ENCODE peak calls at places on chromosome 10, in four cellular contexts. One of them, this sample, is unnamed.
A peak's percentile ranks its signal among the peaks of the same experiment; 100 is the strongest.

GRCh38 chr10:3658766-3659165 is 126.2 kb downstream of the KLF6 start:
- DNase-seq in neuronal stem cell: no peak
- DNase-seq in lower lobe of right lung: no peak
- DNase-seq in upper lobe of right lung: no peak
- DNase-seq in this sample: no peak

GRCh38 chr10:133388973-133389818 is 4.8 kb upstream of the MTG1 start:
- DNase-seq in neuronal stem cell: no peak
- DNase-seq in lower lobe of right lung: peak; percentile 49
- DNase-seq in upper lobe of right lung: peak; percentile 70
- DNase-seq in this sample: peak; percentile 54

GRCh38 chr10:119694608-119695007 is 31.2 kb upstream of the INPP5F start:
- DNase-seq in neuronal stem cell: no peak
- DNase-seq in lower lobe of right lung: no peak
- DNase-seq in upper lobe of right lung: no peak
- DNase-seq in this sample: no peak

GRCh38 chr10:132984801-132985545 is 42.6 kb upstream of the CFAP46 start:
- DNase-seq in neuronal stem cell: no peak
- DNase-seq in lower lobe of right lung: peak; percentile 32
- DNase-seq in upper lobe of right lung: peak; percentile 50
- DNase-seq in this sample: no peak

GRCh38 chr10:105793071-105793470 is 1152.0 kb downstream of the SORCS3 start:
- DNase-seq in neuronal stem cell: no peak
- DNase-seq in lower lobe of right lung: no peak
- DNase-seq in upper lobe of right lung: no peak
- DNase-seq in this sample: no peak

GRCh38 chr10:92187101-92187500 is 103.8 kb downstream of the CPEB3 start:
- DNase-seq in neuronal stem cell: no peak
- DNase-seq in lower lobe of right lung: no peak
- DNase-seq in upper lobe of right lung: no peak
- DNase-seq in this sample: no peak

GRCh38 chr10:83164134-83164533 is 975.2 kb upstream of the GHITM start:
- DNase-seq in neuronal stem cell: no peak
- DNase-seq in lower lobe of right lung: no peak
- DNase-seq in upper lobe of right lung: no peak
- DNase-seq in this sample: no peak

GRCh38 chr10:121927361-121927840 is 430 bp downstream of the ATE1 start:
- DNase-seq in neuronal stem cell: no peak
- DNase-seq in lower lobe of right lung: peak; percentile 68
- DNase-seq in upper lobe of right lung: peak; percentile 78
- DNase-seq in this sample: no peak

GRCh38 chr10:96524745-96525144 is 11.0 kb upstream of the TLL2 start:
- DNase-seq in neuronal stem cell: no peak
- DNase-seq in lower lobe of right lung: no peak
- DNase-seq in upper lobe of right lung: no peak
- DNase-seq in this sample: no peak

GRCh38 chr10:110010076-110011069 is 2.6 kb downstream of the ADD3 start:
- DNase-seq in neuronal stem cell: no peak
- DNase-seq in lower lobe of right lung: no peak
- DNase-seq in upper lobe of right lung: no peak
- DNase-seq in this sample: no peak

GRCh38 chr10:132452651-132453469 is 55.9 kb downstream of the PWWP2B start:
- DNase-seq in neuronal stem cell: peak; percentile 68
- DNase-seq in lower lobe of right lung: peak; percentile 93
- DNase-seq in upper lobe of right lung: peak; percentile 95
- DNase-seq in this sample: no peak

GRCh38 chr10:44010873-44011602 is 362.4 kb upstream of the ZNF32 start:
- DNase-seq in neuronal stem cell: no peak
- DNase-seq in lower lobe of right lung: no peak
- DNase-seq in upper lobe of right lung: no peak
- DNase-seq in this sample: no peak

GRCh38 chr10:11673346-11674330 is 62.2 kb upstream of the USP6NL start:
- DNase-seq in neuronal stem cell: no peak
- DNase-seq in lower lobe of right lung: no peak
- DNase-seq in upper lobe of right lung: no peak
- DNase-seq in this sample: no peak

GRCh38 chr10:59805043-59805442 is 51.8 kb upstream of the MRLN start:
- DNase-seq in neuronal stem cell: peak; percentile 20
- DNase-seq in lower lobe of right lung: no peak
- DNase-seq in upper lobe of right lung: no peak
- DNase-seq in this sample: no peak

GRCh38 chr10:127142831-127143230 is 53.6 kb downstream of the INSYN2A start:
- DNase-seq in neuronal stem cell: no peak
- DNase-seq in lower lobe of right lung: no peak
- DNase-seq in upper lobe of right lung: no peak
- DNase-seq in this sample: no peak

GRCh38 chr10:70814126-70814525 is 1.6 kb upstream of the SGPL1 start:
- DNase-seq in neuronal stem cell: no peak
- DNase-seq in lower lobe of right lung: no peak
- DNase-seq in upper lobe of right lung: no peak
- DNase-seq in this sample: no peak

GRCh38 chr10:76649723-76650127 is 987.9 kb downstream of the KCNMA1 start:
- DNase-seq in neuronal stem cell: no peak
- DNase-seq in lower lobe of right lung: no peak
- DNase-seq in upper lobe of right lung: no peak
- DNase-seq in this sample: no peak

GRCh38 chr10:89503633-89504345 is 31.6 kb downstream of the SLC16A12 start:
- DNase-seq in neuronal stem cell: no peak
- DNase-seq in lower lobe of right lung: no peak
- DNase-seq in upper lobe of right lung: no peak
- DNase-seq in this sample: no peak

GRCh38 chr10:126133082-126133620 is 236.8 kb downstream of the FANK1 start:
- DNase-seq in neuronal stem cell: no peak
- DNase-seq in lower lobe of right lung: no peak
- DNase-seq in upper lobe of right lung: no peak
- DNase-seq in this sample: no peak

GRCh38 chr10:70927221-70927943 is 39.0 kb upstream of the PCBD1 start:
- DNase-seq in neuronal stem cell: no peak
- DNase-seq in lower lobe of right lung: no peak
- DNase-seq in upper lobe of right lung: no peak
- DNase-seq in this sample: no peak

GRCh38 chr10:123913688-123914268 is 22.2 kb upstream of the CPXM2 start:
- DNase-seq in neuronal stem cell: no peak
- DNase-seq in lower lobe of right lung: no peak
- DNase-seq in upper lobe of right lung: no peak
- DNase-seq in this sample: no peak

GRCh38 chr10:5305374-5305773 is 59.4 kb upstream of the UCN3 start:
- DNase-seq in neuronal stem cell: no peak
- DNase-seq in lower lobe of right lung: no peak
- DNase-seq in upper lobe of right lung: no peak
- DNase-seq in this sample: no peak

GRCh38 chr10:28938745-28939144 is 261.4 kb downstream of the BAMBI start:
- DNase-seq in neuronal stem cell: no peak
- DNase-seq in lower lobe of right lung: no peak
- DNase-seq in upper lobe of right lung: no peak
- DNase-seq in this sample: no peak

GRCh38 chr10:62437696-62438095 is 63.5 kb downstream of the ZNF365 start:
- DNase-seq in neuronal stem cell: peak; percentile 56
- DNase-seq in lower lobe of right lung: no peak
- DNase-seq in upper lobe of right lung: no peak
- DNase-seq in this sample: no peak

GRCh38 chr10:12907651-12908050 is 93.9 kb downstream of the CCDC3 start:
- DNase-seq in neuronal stem cell: no peak
- DNase-seq in lower lobe of right lung: no peak
- DNase-seq in upper lobe of right lung: no peak
- DNase-seq in this sample: no peak

DNA sequence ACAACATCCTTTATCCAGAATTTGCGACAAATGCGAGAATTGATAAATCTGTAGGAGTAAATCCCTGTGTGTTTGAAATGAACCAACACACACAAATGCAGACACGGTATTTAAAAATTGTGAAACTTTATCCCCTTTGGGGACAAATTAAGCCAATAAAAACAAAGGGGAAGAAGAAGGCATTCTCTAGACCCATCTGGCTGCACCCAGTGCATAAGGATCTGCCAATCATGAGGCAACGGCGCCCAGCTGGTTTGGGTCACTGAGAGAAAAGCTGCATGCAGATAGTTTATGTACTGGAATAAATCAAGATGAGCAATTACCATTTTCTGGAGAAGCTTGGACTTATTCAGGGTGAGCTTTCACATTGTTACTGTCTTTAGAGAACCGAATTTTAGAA is 45.7 kb downstream of the VAX1 start:
- DNase-seq in neuronal stem cell: no peak
- DNase-seq in lower lobe of right lung: no peak
- DNase-seq in upper lobe of right lung: no peak
- DNase-seq in this sample: no peak
- H3K4me3 ChIP-seq in neuronal stem cell: no peak overlapping the region
- H3K4me3 ChIP-seq in lower lobe of right lung: no peak overlapping the region
- H3K4me3 ChIP-seq in upper lobe of right lung: no peak overlapping the region
- H3K4me3 ChIP-seq in this sample: no peak overlapping the region

GRCh38 chr10:101000602-101000991 is 989 bp downstream of the LZTS2 start:
- DNase-seq in neuronal stem cell: no peak
- DNase-seq in lower lobe of right lung: no peak
- DNase-seq in upper lobe of right lung: no peak
- DNase-seq in this sample: no peak
- H3K4me3 ChIP-seq in neuronal stem cell: peak overlapping the region; percentile 99
- H3K4me3 ChIP-seq in lower lobe of right lung: peak overlapping the region; percentile 75
- H3K4me3 ChIP-seq in upper lobe of right lung: peak overlapping the region; percentile 92
- H3K4me3 ChIP-seq in this sample: peak overlapping the region; percentile 85

DNA sequence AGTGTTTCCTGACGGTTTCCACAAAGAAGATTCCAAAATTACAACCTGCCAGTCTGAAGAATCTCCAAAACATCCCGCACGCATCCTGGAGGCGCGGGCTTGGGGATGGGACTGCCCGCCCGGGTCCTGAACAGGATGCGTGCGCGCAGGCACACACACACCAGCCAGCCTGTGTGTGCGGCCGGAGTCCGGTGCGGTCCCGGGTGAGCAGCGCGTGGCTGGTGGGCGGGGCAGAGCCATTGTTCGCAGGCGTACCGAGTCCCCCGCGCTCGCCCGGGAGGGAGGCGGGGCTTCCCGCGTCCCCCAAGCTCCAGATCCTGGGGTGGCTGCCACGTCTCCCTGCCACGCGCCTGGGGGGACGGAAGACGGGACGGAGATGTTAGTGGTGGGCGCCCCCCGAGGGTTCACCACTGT is 675 bp upstream of the SCD start:
- DNase-seq in neuronal stem cell: peak; percentile 88
- DNase-seq in lower lobe of right lung: peak; percentile 83
- DNase-seq in upper lobe of right lung: peak; percentile 87
- DNase-seq in this sample: no peak
- H3K4me3 ChIP-seq in neuronal stem cell: peak overlapping the region; percentile 96
- H3K4me3 ChIP-seq in lower lobe of right lung: peak overlapping the region; percentile 76
- H3K4me3 ChIP-seq in upper lobe of right lung: peak overlapping the region; percentile 72
- H3K4me3 ChIP-seq in this sample: peak overlapping the region; percentile 75

GRCh38 chr10:25080880-25081581 is 64.6 kb downstream of the THNSL1 start:
- DNase-seq in neuronal stem cell: peak; percentile 80
- DNase-seq in lower lobe of right lung: peak; percentile 70
- DNase-seq in upper lobe of right lung: peak; percentile 78
- DNase-seq in this sample: peak; percentile 88
- H3K4me3 ChIP-seq in neuronal stem cell: no peak overlapping the region
- H3K4me3 ChIP-seq in lower lobe of right lung: no peak overlapping the region
- H3K4me3 ChIP-seq in upper lobe of right lung: no peak overlapping the region
- H3K4me3 ChIP-seq in this sample: no peak overlapping the region

DNA sequence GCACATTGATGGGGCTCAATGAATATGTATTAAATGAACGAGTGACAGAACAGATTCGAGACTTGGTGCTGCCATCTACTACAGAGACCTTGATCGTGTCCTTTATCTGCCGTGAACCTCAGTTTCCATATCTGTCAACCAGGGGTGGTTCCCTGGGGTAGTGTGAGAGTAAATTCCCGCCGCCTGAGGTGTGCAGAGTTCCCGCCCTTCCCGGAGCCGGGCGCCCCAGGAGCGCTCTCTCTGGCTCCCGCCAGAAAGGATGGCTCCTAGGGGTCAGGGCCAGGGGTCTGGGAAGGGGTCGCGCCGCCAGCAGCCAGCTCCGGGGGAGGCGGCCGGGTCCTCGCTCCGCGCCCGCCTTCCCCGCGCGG is 333 bp upstream of the PLCE1 start:
- DNase-seq in neuronal stem cell: no peak
- DNase-seq in lower lobe of right lung: no peak
- DNase-seq in upper lobe of right lung: no peak
- DNase-seq in this sample: no peak
- H3K4me3 ChIP-seq in neuronal stem cell: peak overlapping the region; percentile 45
- H3K4me3 ChIP-seq in lower lobe of right lung: peak overlapping the region; percentile 60
- H3K4me3 ChIP-seq in upper lobe of right lung: peak overlapping the region; percentile 59
- H3K4me3 ChIP-seq in this sample: peak overlapping the region; percentile 92